ENCODE peak calls at places on chromosomes 6 and 20, in four cellular contexts. E is fibroblast of lung, H is AG10803, Q is IMR-90. D is an unnamed sample.

GRCh38 chr6:13935190-13935880 is 10.6 kb downstream of the RNF182 start:
- DNase-seq in E (no peak), H (no peak), Q (no peak), D (no peak)

GRCh38 chr6:18990313-18990978 is 603.3 kb downstream of the RNF144B start:
- DNase-seq in E (peak), H (peak), Q (peak), D (peak)

GRCh38 chr6:2630362-2630761 is 120.4 kb downstream of the MYLK4 start:
- DNase-seq in E (peak), H (peak), Q (peak), D (peak)

GRCh38 chr6:40425192-40425919 is 161.8 kb downstream of the LRFN2 start:
- DNase-seq in E (no peak), H (no peak), Q (no peak), D (no peak)

GRCh38 chr20:45427236-45428149 is 11.6 kb downstream of the PIGT start:
- DNase-seq in E (no peak), H (no peak), Q (no peak), D (peak)

GRCh38 chr6:134198093-134198492 is 119.8 kb downstream of the SGK1 start:
- DNase-seq in E (peak), H (no peak), Q (no peak), D (no peak)

GRCh38 chr6:83183082-83183828 is 9.8 kb downstream of the PGM3 start:
- DNase-seq in E (peak), H (peak), Q (peak), D (peak)

GRCh38 chr6:89955364-89955763 is 61.1 kb downstream of the GJA10 start:
- DNase-seq in E (no peak), H (no peak), Q (no peak), D (no peak)

GRCh38 chr6:158837684-158838625 is 18.8 kb upstream of the EZR start:
- DNase-seq in E (peak), H (peak), Q (peak), D (peak)

GRCh38 chr20:36606171-36607116 is 865 bp downstream of the RAB5IF start:
- DNase-seq in E (peak), H (peak), Q (peak), D (peak)

GRCh38 chr20:1302578-1303541 is 26.1 kb downstream of the SDCBP2 start:
- DNase-seq in E (peak), H (no peak), Q (no peak), D (no peak)

GRCh38 chr20:18272451-18272850 is 15.9 kb upstream of the ZNF133 start:
- DNase-seq in E (no peak), H (peak), Q (no peak), D (peak)

GRCh38 chr20:35334511-35335101 is 42.4 kb upstream of the FAM83C start:
- DNase-seq in E (no peak), H (no peak), Q (peak), D (peak)

GRCh38 chr6:40848038-40848437 is 191.0 kb downstream of the UNC5CL start:
- DNase-seq in E (peak), H (peak), Q (peak), D (peak)

GRCh38 chr6:124007915-124008688 is 204.4 kb downstream of the NKAIN2 start:
- DNase-seq in E (no peak), H (no peak), Q (no peak), D (no peak)

GRCh38 chr20:24899153-24899552 is 49.9 kb upstream of the CST7 start:
- DNase-seq in E (no peak), H (no peak), Q (no peak), D (no peak)

GRCh38 chr6:39904946-39905639 is 29.2 kb downstream of the MOCS1 start:
- DNase-seq in E (no peak), H (no peak), Q (no peak), D (no peak)

GRCh38 chr6:31952140-31952805 is 6.4 kb downstream of the CFB start:
- DNase-seq in E (peak), H (peak), Q (peak), D (peak)

GRCh38 chr6:30610065-30610464 is 7.0 kb downstream of the PPP1R10 start:
- DNase-seq in E (no peak), H (no peak), Q (no peak), D (no peak)

GRCh38 chr6:53793318-53793975 is 1.4 kb upstream of the LRRC1 start:
- DNase-seq in E (peak), H (no peak), Q (peak), D (peak)

GRCh38 chr6:88276331-88276730 is 110.2 kb upstream of the CNR1 start:
- DNase-seq in E (no peak), H (no peak), Q (no peak), D (no peak)

GRCh38 chr6:10543488-10543887 is 22.3 kb downstream of the GCNT2 start:
- DNase-seq in E (no peak), H (no peak), Q (no peak), D (no peak)

GRCh38 chr20:61810066-61810708 is 255.5 kb downstream of the TAF4 start:
- DNase-seq in E (no peak), H (no peak), Q (no peak), D (no peak)

GRCh38 chr20:1375515-1375914 is 17.3 kb downstream of the FKBP1A start:
- DNase-seq in E (peak), H (peak), Q (peak), D (peak)

GRCh38 chr20:47278907-47279348 is 77.6 kb downstream of the ZMYND8 start:
- DNase-seq in E (peak), H (no peak), Q (peak), D (peak)

GRCh38 chr6:141077355-141078333 is 1055.1 kb upstream of the GJE1 start:
- DNase-seq in E (no peak), H (no peak), Q (no peak), D (peak)

GRCh38 chr20:44856442-44856841 is 29.1 kb upstream of the YWHAB start:
- DNase-seq in E (no peak), H (no peak), Q (no peak), D (no peak)

GRCh38 chr6:138382498-138383265 is 5.0 kb downstream of the SMIM28 start:
- DNase-seq in E (no peak), H (no peak), Q (no peak), D (no peak)

GRCh38 chr6:81969814-81970213 is 217.3 kb upstream of the TENT5A start:
- DNase-seq in E (no peak), H (no peak), Q (no peak), D (no peak)

GRCh38 chr20:2755451-2756055 is 44.9 kb downstream of the CPXM1 start:
- DNase-seq in E (no peak), H (no peak), Q (no peak), D (no peak)

GRCh38 chr20:13800728-13801134 is 15.9 kb downstream of the NDUFAF5 start:
- DNase-seq in E (peak), H (peak), Q (peak), D (peak)

GRCh38 chr6:169752074-169752623 is 727 bp downstream of the ERMARD start:
- DNase-seq in E (no peak), H (peak), Q (no peak), D (peak)

GRCh38 chr6:169746556-169746955 is 4.8 kb downstream of the DYNLT2 start:
- DNase-seq in E (no peak), H (no peak), Q (no peak), D (no peak)

GRCh38 chr6:169755162-169755561 is 3.7 kb downstream of the ERMARD start:
- DNase-seq in E (no peak), H (no peak), Q (no peak), D (no peak)

DNA sequence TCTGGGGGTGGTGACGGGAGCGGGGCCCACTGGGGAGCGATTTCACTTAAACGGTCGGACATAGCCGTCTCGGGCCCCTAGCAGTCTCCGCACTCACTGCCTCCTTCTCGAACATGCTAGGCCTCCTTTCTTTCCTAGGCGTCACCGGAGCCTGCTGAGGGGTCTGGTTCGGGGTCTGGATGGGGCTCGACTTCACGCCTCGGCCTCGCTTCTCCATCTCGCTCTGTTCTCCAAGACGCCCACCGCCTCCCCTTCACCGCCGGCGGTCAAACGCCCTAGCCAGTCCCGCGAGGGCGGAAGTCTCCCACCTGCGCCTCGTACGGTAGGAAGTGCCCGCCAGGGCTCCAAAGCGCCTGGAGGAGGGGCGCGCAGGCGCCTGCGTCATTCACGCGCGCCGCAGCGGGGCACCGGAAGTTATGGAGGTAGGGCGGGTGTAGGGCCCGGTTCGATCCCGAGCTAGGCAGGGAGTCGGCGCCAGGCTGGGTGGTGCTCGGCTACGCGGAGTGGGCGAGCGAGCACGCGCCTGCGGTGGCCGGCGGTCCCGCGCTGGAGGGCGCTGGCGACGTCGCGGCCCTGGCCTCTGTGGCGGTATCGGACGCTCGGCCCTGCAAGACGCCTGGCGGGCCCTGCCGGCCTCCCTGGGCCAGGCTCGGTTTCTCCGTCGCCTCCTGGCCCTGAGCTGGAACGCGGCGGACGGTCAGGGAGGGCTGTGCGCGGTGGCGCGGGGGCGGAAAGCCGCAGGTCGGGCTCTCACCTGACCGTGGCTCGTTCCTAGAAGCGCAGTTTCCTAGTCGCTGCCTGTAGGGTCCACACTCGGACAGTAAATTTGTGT is at the start of the genes DYNLT2 and ERMARD:
- DNase-seq in E (peak), H (peak), Q (peak), D (peak)
- H3K4me3 ChIP-seq in E (peak), H (peak), Q (peak), D (peak)

DNA sequence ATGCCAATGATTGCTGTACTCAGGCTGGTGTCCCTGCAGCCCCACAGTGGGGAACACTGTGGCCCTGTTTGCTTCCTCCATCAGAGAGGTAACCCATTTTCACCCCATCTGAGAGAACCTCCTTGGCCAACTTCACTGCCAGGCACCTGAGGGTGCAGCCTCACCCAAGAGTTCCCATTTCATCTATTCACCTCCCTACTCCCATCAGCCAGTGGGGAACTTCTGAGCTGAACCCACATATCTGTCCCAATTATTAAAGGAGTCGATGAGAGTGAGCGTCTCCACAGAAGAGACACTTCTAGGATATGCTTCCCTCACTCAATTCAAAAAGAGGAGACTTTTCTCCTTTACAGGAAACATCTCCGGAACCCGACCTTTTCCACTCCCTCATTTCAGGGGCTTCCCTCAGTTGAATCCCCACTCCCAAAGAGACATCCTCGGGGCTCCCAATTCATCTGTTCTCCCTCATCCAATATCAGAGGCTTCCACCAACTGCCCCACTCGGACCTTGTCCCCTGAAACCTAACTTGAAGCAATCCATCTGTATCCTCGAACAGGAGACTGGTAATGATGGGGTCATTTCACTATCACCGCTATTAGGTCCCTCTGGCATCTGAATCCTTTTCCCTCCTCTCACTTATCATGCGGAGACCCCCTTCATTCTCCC is 988 bp downstream of the UBE2V1 start:
- DNase-seq in E (no peak), H (no peak), Q (no peak), D (no peak)
- TF ChIP-seq CTCF in E (no peak), H (no peak), Q (no peak), D (no peak)

GRCh38 chr20:20204326-20204725 is 152.0 kb downstream of the CFAP61 start:
- DNase-seq in E (no peak), H (no peak), Q (no peak), D (no peak)
- H3K4me3 ChIP-seq in E (no peak), H (no peak), Q (no peak), D (no peak)

DNA sequence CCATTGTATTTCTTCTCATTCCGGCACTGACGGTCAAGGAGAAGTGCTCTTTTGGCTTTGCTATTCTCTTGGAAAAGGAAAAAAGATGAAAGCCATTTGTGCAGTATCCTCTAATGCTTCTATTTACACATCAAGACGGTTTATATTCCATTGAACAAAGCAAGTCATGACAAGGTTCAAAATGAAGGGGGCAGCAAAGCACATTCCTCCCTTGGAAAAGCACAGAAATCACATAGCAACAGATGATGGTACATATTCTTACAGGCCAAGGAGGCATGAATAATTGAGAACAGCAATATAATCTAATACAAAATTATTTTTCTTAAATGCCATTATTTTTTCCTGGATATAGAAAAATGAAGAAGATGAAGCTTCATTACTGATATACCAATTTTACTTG is 508.2 kb upstream of the JAG1 start:
- DNase-seq in E (no peak), H (no peak), Q (no peak), D (no peak)
- TF ChIP-seq CTCF in E (no peak), H (no peak), Q (no peak), D (no peak)

GRCh38 chr20:32957451-32957850 is 46.8 kb downstream of the SUN5 start:
- DNase-seq in E (no peak), H (no peak), Q (no peak), D (no peak)
- H3K4me3 ChIP-seq in E (no peak), H (no peak), Q (no peak), D (no peak)